ENCODE peak calls at places on chromosomes 16 and 17, in four cellular contexts. Q is PC-9, G is spleen, X is mucosa of descending colon. M is an unnamed sample.
A peak's percentile ranks its signal among the peaks of the same experiment; 100 is the strongest.

GRCh38 chr16:11410382-11411058 is 65.3 kb downstream of the RMI2 start:
- DNase-seq in Q (no peak), G (no peak), X (peak; percentile 9), M (no peak)

GRCh38 chr17:7260601-7261376 is 1.5 kb downstream of the CLDN7 start:
- DNase-seq in Q (peak; percentile 91), G (peak; percentile 86), X (peak; percentile 84), M (peak; percentile 94)

GRCh38 chr17:68122587-68122986 is 87.1 kb downstream of the KPNA2 start:
- DNase-seq in Q (no peak), G (no peak), X (no peak), M (no peak)

GRCh38 chr17:15119928-15120327 is 145.2 kb downstream of the PMP22 start:
- DNase-seq in Q (no peak), G (no peak), X (no peak), M (no peak)

GRCh38 chr17:29573871-29574731 is 5.6 kb downstream of the TP53I13 start:
- DNase-seq in Q (no peak), G (peak; percentile 70), X (no peak), M (peak; percentile 70)

GRCh38 chr17:27818311-27819170 is 18.2 kb upstream of the NOS2 start:
- DNase-seq in Q (no peak), G (no peak), X (peak; percentile 43), M (no peak)

GRCh38 chr17:79028496-79029326 is 4.7 kb downstream of the C1QTNF1 start:
- DNase-seq in Q (no peak), G (peak; percentile 46), X (no peak), M (peak; percentile 59)

GRCh38 chr17:2736956-2737355 is 12.5 kb downstream of the CCDC92B start:
- DNase-seq in Q (no peak), G (no peak), X (no peak), M (no peak)

GRCh38 chr16:9311303-9311954 is 220.0 kb downstream of the HAPSTR1 start:
- DNase-seq in Q (no peak), G (no peak), X (peak; percentile 50), M (peak; percentile 68)

GRCh38 chr16:75552951-75553350 is 3.1 kb downstream of the TMEM231 start:
- DNase-seq in Q (no peak), G (no peak), X (no peak), M (no peak)

GRCh38 chr16:72989203-72989991 is 58.5 kb downstream of the ZFHX3 start:
- DNase-seq in Q (peak; percentile 55), G (no peak), X (no peak), M (no peak)

GRCh38 chr17:2438823-2439222 is 38.0 kb upstream of the MNT start:
- DNase-seq in Q (no peak), G (no peak), X (no peak), M (no peak)

GRCh38 chr17:39591958-39592954 is 15.5 kb downstream of the NEUROD2 start:
- DNase-seq in Q (peak; percentile 41), G (no peak), X (peak; percentile 84), M (peak; percentile 77)

GRCh38 chr16:67260426-67261063 is 11.8 kb downstream of the SLC9A5 start:
- DNase-seq in Q (peak; percentile 48), G (peak; percentile 53), X (peak; percentile 54), M (no peak)

GRCh38 chr16:907819-908218 is 63.0 kb downstream of the LMF1 start:
- DNase-seq in Q (no peak), G (no peak), X (no peak), M (peak; percentile 45)

GRCh38 chr16:89759742-89760366 is 38.5 kb downstream of the ZNF276 start:
- DNase-seq in Q (no peak), G (no peak), X (no peak), M (no peak)

GRCh38 chr17:9195961-9196668 is 174.8 kb downstream of the NTN1 start:
- DNase-seq in Q (peak; percentile 83), G (peak; percentile 35), X (peak; percentile 62), M (peak; percentile 53)

GRCh38 chr17:67520282-67520906 is 143.3 kb downstream of the PITPNC1 start:
- DNase-seq in Q (no peak), G (no peak), X (peak; percentile 30), M (no peak)

GRCh38 chr17:57623620-57624019 is 121.5 kb downstream of the CCDC182 start:
- DNase-seq in Q (no peak), G (peak; percentile 75), X (no peak), M (no peak)

GRCh38 chr17:3400008-3400407 is 1.8 kb upstream of the OR1E1 start:
- DNase-seq in Q (no peak), G (no peak), X (no peak), M (no peak)

GRCh38 chr16:57277586-57277985 is 6.9 kb downstream of the PLLP start:
- DNase-seq in Q (peak; percentile 92), G (no peak), X (no peak), M (peak; percentile 54)

GRCh38 chr17:37700881-37701280 is 44.0 kb downstream of the HNF1B start:
- DNase-seq in Q (no peak), G (no peak), X (no peak), M (no peak)
- H3K4me3 ChIP-seq in Q (no peak overlapping the region), G (no peak overlapping the region), X (no peak overlapping the region), M (no peak overlapping the region)

GRCh38 chr16:17331991-17332390 is 138.8 kb downstream of the XYLT1 start:
- DNase-seq in Q (no peak), G (no peak), X (no peak), M (no peak)
- H3K4me1 ChIP-seq in Q (no peaks in the 10 kb centered on the region), G (no peaks in the 10 kb centered on the region), X (peaks cover 6% of the 10 kb centered on the region), M (no peaks in the 10 kb centered on the region)

DNA sequence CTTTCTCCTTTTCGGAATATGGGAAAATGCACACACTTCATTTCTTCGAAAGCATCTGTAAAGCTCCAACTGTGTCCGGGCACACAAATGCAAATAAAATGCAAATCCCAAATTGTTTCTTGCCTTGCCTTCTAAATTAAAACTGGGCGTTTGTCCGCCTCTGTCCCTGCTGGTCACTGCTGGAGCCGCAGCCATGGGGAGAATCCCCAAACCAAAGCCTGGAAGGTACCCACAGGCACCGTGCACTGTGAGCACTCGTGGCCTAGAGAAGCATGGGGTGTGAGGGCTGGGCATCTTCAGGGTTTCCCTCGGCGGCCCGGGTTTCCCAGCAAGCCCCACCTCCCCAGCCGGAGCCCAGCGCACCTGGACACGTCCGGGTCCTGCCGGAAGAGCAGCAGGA is 2.9 kb downstream of the SLC47A2 start:
- DNase-seq in Q (no peak), G (no peak), X (no peak), M (no peak)
- TF ChIP-seq CTCF in Q (no peak), G (no peak), X (no peak), M (no peak)

DNA sequence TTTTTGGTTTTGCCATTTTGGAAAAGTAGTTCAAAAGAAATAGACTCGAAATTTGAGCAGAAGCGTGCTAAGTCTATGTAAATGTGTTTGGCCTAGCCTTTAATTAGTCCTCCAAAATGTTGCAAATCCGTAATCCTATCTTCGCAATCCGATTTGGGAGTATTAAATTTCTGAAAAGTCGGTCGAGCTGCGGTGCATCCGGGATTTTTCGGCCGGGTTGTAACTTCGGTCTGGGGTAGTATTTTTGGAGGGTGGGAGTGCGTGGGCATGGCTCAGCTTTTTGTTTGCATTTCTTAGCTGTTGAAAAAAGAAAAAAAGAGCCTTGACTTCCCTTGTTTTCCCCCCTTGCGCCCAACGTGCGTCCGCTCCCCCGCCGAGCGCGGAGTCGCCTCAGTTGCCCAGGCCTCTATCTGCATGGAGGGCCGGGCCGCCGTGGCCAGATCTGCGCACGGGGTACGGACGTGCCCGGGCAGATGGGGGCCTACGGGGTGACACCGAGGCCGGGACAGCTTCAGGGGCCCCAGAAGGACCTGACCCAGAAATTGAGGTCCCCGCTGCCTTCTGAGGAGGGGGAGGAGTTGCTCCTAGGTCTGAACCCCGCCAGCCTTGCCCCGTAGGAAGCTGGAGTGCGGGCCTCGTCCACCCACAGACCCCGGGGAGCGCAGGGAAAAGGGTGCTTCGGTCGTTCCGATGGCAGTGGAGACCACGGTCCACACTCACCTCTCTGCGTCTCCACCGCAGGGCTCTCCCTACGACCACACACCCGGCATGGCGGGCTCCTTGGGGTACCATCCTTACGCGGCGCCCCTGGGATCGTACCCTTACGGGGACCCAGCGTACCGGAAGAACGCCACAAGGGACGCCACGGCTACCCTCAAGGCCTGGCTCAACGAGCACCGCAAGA is 1.3 kb downstream of the IRX5 start:
- DNase-seq in Q (no peak), G (no peak), X (no peak), M (peak; percentile 73)
- H3K4me3 ChIP-seq in Q (peak overlapping the region; percentile 80), G (peak overlapping the region; percentile 70), X (no peak overlapping the region), M (peak overlapping the region; percentile 48)

DNA sequence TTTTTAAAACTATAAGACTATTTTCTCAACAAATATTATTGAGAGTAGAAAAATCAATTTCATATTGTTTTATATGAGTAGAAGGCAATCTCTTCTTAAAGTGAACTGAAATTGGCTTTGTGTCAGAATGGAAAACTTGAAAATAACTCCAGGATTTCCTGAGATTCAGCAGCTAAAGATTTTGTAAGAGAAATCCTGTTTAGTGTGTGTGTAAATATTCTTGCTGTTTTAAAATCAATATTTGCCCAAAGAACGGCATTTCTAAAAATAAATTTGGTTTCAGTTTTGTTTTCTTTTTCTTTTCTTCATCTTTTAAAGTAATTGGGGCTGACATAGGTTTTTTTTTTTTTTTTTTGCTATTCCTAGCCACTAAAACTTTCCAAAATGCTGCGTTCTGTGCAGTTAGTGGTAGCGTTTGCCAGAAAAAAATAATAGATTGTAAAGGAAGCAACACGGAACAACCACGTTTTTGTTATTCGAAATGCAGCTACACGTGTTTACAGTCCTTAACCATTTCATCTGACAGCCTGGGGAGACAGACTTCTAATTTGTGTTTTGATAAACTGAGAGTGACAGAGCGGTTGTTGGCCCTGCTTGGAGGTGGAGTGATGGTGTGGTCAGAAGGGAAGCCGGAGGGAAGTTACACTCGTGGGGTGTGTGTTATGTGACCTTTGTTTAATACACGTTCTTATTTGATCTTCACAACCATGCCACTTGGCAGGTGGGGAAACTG is 21.6 kb upstream of the SMPD3 start:
- DNase-seq in Q (no peak), G (no peak), X (peak; percentile 29), M (no peak)
- H3K4me1 ChIP-seq in Q (peaks cover 26% of the 10 kb centered on the region), G (peaks cover 20% of the 10 kb centered on the region), X (peaks cover 20% of the 10 kb centered on the region), M (peaks cover 9% of the 10 kb centered on the region)

GRCh38 chr16:22099256-22099975 is 7.1 kb downstream of the VWA3A start:
- DNase-seq in Q (no peak), G (no peak), X (no peak), M (no peak)

GRCh38 chr16:22093952-22094351 is 1.6 kb downstream of the VWA3A start:
- DNase-seq in Q (no peak), G (no peak), X (no peak), M (no peak)

GRCh38 chr16:22103371-22103890 is 11.1 kb downstream of the VWA3A start:
- DNase-seq in Q (no peak), G (no peak), X (no peak), M (no peak)

DNA sequence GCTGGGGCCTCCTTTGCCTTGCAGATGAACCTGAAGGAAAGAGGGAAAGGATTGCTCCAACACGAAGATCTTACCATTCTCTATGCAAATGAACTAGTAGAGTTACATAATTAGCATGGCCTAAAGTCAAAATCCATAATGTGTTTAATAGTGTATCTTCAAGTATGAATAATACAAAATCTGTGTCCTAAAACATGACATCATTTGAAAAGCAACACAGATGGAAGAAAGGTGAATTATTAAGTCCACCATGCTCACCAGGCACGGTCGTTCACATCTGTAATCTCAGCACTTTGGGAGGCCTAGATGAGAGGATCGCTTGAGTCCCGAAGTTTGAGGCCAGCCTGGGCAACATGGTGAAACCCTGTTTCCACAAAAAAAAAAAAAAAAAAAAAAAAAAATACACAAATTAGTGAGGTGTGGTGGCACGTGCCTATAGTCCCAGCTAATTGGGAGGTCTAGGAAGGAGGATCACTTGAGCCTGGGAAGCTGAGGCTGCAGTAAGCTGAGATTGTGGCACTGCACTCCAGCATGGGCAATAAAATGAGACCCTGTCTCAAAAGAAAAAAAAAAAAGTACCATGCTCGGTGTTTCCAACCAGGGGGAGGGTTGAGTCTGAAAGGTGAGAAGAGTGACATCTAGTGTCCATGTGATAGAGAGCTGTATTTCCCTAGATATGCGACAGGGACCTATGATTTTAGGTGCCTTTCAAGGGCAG is 6.4 kb downstream of the VWA3A start:
- DNase-seq in Q (peak; percentile 27), G (no peak), X (peak; percentile 5), M (no peak)
- TF ChIP-seq CTCF in Q (peak; percentile 66), G (no peak), X (no peak), M (peak; percentile 50)